ENCODE peak calls at places on chromosomes 6 and 20, in nine cellular contexts. B is prostate gland, P is HCT116, L is hepatocyte, V is lower lobe of right lung, J is heart left ventricle, Z is ascending aorta, K is breast epithelium, F is fibroblast of lung. N is an unnamed sample.

GRCh38 chr20:40493071-40493470 is 196.0 kb downstream of the MAFB start:
- DNase-seq in L (peak; percentile 30), Z (peak; percentile 69), F (peak; percentile 32), K (no peak), B (no peak), V (peak; percentile 80), J (peak; percentile 33), P (no peak), N (peak; percentile 52)

GRCh38 chr6:71289039-71289801 is 609 bp downstream of the OGFRL1 start:
- DNase-seq in V (peak; percentile 60), Z (peak; percentile 74), L (peak; percentile 52), F (peak; percentile 20), B (peak; percentile 14), J (peak; percentile 45), K (no peak), P (no peak), N (no peak)

GRCh38 chr6:126312013-126312665 is 27.8 kb upstream of the CENPW start:
- DNase-seq in V (no peak), B (no peak), F (peak; percentile 1), Z (no peak), K (no peak), P (peak; percentile 18), L (peak; percentile 14), J (no peak), N (no peak)

GRCh38 chr6:155415953-155416352 is 39.7 kb downstream of the NOX3 start:
- DNase-seq in J (no peak), P (no peak), L (no peak), K (no peak), V (no peak), B (no peak), Z (no peak), F (no peak), N (no peak)

GRCh38 chr6:19836799-19837510 is at the start of gene ID4:
- DNase-seq in V (peak; percentile 95), Z (peak; percentile 98), K (peak; percentile 96), B (peak; percentile 98), L (peak; percentile 98), F (peak; percentile 97), P (no peak), J (peak; percentile 95), N (peak; percentile 95)

GRCh38 chr20:50054626-50055511 is 58.1 kb downstream of the UBE2V1 start:
- DNase-seq in F (peak; percentile 60), V (no peak), P (no peak), L (peak; percentile 82), K (no peak), Z (no peak), J (peak; percentile 51), B (no peak), N (no peak)

GRCh38 chr6:166760288-166760687 is 133.2 kb upstream of the RPS6KA2 start:
- DNase-seq in K (no peak), B (no peak), F (no peak), V (no peak), Z (no peak), J (no peak), P (no peak), L (no peak), N (no peak)

GRCh38 chr20:15515706-15516105 is 1057.5 kb downstream of the KIF16B start:
- DNase-seq in P (no peak), F (no peak), V (no peak), K (no peak), B (no peak), Z (no peak), L (no peak), J (no peak), N (no peak)

GRCh38 chr6:113146878-113147277 is 710.3 kb upstream of the MARCKS start:
- DNase-seq in J (no peak), L (no peak), F (no peak), Z (no peak), B (no peak), K (no peak), V (no peak), P (no peak), N (no peak)

GRCh38 chr6:142395768-142396231 is 94.0 kb downstream of the ADGRG6 start:
- DNase-seq in J (no peak), B (no peak), L (no peak), Z (no peak), P (no peak), V (no peak), F (peak; percentile 70), K (no peak), N (peak; percentile 56)

GRCh38 chr6:20554326-20554725 is 20.1 kb downstream of the CDKAL1 start:
- DNase-seq in J (no peak), L (no peak), P (no peak), V (no peak), K (no peak), B (no peak), F (no peak), Z (no peak), N (no peak)

GRCh38 chr6:10383312-10384063 is 31.4 kb downstream of the TFAP2A start:
- DNase-seq in J (no peak), F (no peak), Z (no peak), P (peak; percentile 13), B (peak; percentile 41), L (no peak), V (no peak), K (peak; percentile 48), N (no peak)

GRCh38 chr6:70636589-70636988 is 31.1 kb upstream of the SMAP1 start:
- DNase-seq in L (no peak), Z (no peak), P (no peak), J (no peak), F (no peak), K (no peak), V (no peak), B (no peak), N (no peak)

GRCh38 chr6:159042824-159043181 is 2.0 kb downstream of the TAGAP start:
- DNase-seq in V (no peak), K (no peak), B (no peak), F (no peak), J (no peak), L (no peak), Z (no peak), P (no peak), N (no peak)

GRCh38 chr20:32731882-32732266 is 11.4 kb downstream of the COMMD7 start:
- DNase-seq in L (peak; percentile 73), Z (no peak), K (no peak), F (no peak), V (peak; percentile 68), J (no peak), P (no peak), B (no peak), N (no peak)

GRCh38 chr6:157486632-157487031 is 105.6 kb downstream of the ZDHHC14 start:
- DNase-seq in L (no peak), K (no peak), P (no peak), Z (no peak), B (no peak), J (no peak), F (no peak), V (no peak), N (no peak)

GRCh38 chr20:21074605-21075336 is 31.4 kb downstream of the LINC00237 start:
- DNase-seq in Z (no peak), P (peak; percentile 28), J (no peak), F (peak; percentile 28), V (no peak), L (no peak), B (no peak), K (no peak), N (no peak)

GRCh38 chr6:90494067-90494773 is 92.7 kb downstream of the MAP3K7 start:
- DNase-seq in B (no peak), F (peak; percentile 65), Z (no peak), K (no peak), P (no peak), L (no peak), J (no peak), V (no peak), N (no peak)

GRCh38 chr20:22386300-22386623 is 198.1 kb downstream of the FOXA2 start:
- DNase-seq in L (no peak), B (no peak), F (no peak), J (no peak), K (no peak), V (no peak), Z (no peak), P (no peak), N (no peak)
- TF ChIP-seq CTCF in L (no peak), B (no peak), F (no peak), J (no peak), K (no peak), V (no peak), Z (no peak), P (no peak), N (no peak)

DNA sequence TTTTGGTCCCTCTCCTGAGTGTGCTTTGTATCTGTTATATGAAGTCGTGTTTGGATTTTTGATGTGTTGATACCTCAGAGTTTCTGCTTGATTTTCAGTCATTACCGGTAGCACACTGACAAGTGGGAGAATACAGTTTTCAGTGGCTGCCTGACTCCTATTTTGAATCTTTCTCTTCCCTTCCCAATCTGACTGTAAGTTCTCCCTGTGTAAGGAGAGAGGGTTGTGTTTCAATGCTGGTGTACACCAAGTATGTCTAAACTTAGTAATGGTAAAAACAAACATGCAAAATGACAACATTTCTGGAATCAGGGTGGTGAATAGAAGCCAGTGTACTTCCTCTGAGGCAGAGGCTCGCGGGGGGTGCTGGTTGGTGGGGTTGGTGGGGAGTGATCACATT is 103.4 kb downstream of the HIVEP1 start:
- DNase-seq in V (no peak), K (no peak), L (no peak), B (no peak), P (no peak), Z (no peak), F (no peak), J (no peak), N (no peak)
- H3K4me3 ChIP-seq in V (no peak overlapping the region), K (no peak overlapping the region), L (no peak overlapping the region), B (no peak overlapping the region), P (no peak overlapping the region), Z (no peak overlapping the region), F (no peak overlapping the region), J (no peak overlapping the region), N (no peak overlapping the region)

DNA sequence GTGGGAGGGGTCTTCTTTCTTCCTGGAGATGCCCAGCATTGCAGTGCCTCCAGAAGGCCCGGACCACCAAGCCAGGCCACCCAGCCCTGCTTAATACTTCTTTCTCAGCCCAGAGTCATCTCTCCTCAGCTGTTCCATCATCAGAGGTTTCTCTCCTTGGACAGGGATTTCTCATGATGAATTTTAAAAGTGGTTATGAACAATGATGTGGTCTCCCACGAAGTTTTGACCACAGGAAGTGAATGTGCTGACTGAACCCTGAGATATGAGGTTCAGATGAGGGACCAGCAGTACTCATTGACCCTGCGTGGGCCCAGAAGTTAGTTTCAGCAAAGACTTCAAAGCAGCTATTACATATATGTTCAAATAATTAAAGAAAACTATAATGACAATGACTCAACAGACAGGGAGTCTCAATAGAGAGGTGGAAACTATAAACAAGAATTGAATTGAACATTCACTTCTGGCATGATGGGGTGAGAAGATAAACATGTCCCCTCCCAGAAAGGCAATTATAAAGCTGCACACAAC is 114.5 kb upstream of the SLC22A16 start:
- DNase-seq in P (no peak), L (no peak), J (no peak), V (no peak), F (peak; percentile 74), K (no peak), B (no peak), Z (no peak), N (peak; percentile 69)
- H3K27me3 ChIP-seq in P (no peaks in the 10 kb centered on the region), L (no peaks in the 10 kb centered on the region), J (no peaks in the 10 kb centered on the region), V (no peaks in the 10 kb centered on the region), F (no peaks in the 10 kb centered on the region), K (no peaks in the 10 kb centered on the region), B (no peaks in the 10 kb centered on the region), Z (no peaks in the 10 kb centered on the region), N (no peaks in the 10 kb centered on the region)

DNA sequence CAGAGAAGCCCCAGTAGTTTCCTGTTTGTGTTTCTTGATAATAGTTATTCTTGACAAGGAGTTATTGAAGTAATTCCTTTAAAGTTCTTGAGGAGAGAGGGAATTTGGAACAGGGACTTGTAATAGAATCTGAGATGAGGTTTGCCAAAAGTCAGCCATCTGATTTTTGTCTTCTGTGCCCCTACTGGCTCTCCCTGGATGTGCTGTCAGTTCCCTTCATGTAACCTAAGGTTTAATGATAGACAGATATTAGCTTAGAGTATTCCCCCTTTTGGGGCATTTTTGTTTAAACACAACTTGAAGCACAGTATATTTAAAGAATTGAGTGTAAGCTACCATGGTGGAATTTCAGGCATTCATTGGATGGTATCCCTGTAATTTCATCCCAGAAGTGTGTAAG is 71.4 kb downstream of the CARMIL1 start:
- DNase-seq in P (no peak), V (no peak), K (no peak), L (no peak), F (no peak), B (no peak), Z (no peak), J (no peak), N (no peak)
- TF ChIP-seq CTCF in P (no peak), V (no peak), K (no peak), L (no peak), F (no peak), B (no peak), Z (no peak), J (no peak), N (peak; percentile 10)

N was measured in brain microvascular endothelial cell.